ENCODE peak calls at places on chromosomes 4 and X, in nine cellular contexts. Q is GM06990, P is cardiac muscle cell, I is PC-3, K is tibial nerve, U is breast epithelium, Z is OCI-LY7, M is stomach, E is lung. F is an unnamed sample.

GRCh38 chrX:69538321-69538876 is 34.3 kb downstream of the NALF2 start:
- DNase-seq in I (peak; percentile 58), Z (peak; percentile 26), Q (peak; percentile 50), E (peak; percentile 70), U (peak; percentile 23), K (peak; percentile 53), M (peak; percentile 79), P (peak; percentile 79), F (peak; percentile 59)

GRCh38 chr4:15482346-15482745 is 12.7 kb downstream of the CC2D2A start:
- DNase-seq in Q (no peak), Z (no peak), M (no peak), I (no peak), K (no peak), P (no peak), U (no peak), E (no peak), F (no peak)

GRCh38 chr4:6761540-6762243 is 20.8 kb upstream of the KIAA0232 start:
- DNase-seq in U (peak; percentile 50), Q (no peak), K (no peak), Z (no peak), P (no peak), I (no peak), M (no peak), E (no peak), F (no peak)

GRCh38 chr4:38805530-38806145 is 1.0 kb upstream of the TLR1 start:
- DNase-seq in M (no peak), U (no peak), I (no peak), K (peak; percentile 33), P (peak; percentile 65), Q (peak; percentile 88), Z (peak; percentile 85), E (peak; percentile 38), F (peak; percentile 93)

GRCh38 chr4:80014531-80014930 is 58.5 kb downstream of the ANTXR2 start:
- DNase-seq in K (no peak), Z (no peak), I (no peak), Q (no peak), P (no peak), M (no peak), E (no peak), U (no peak), F (no peak)

GRCh38 chr4:78684196-78685079 is 91.7 kb upstream of the BMP2K start:
- DNase-seq in Q (no peak), K (no peak), I (peak; percentile 10), Z (no peak), U (no peak), P (peak; percentile 62), E (no peak), M (no peak), F (no peak)

GRCh38 chr4:163694385-163694784 is 199.9 kb downstream of the TMA16 start:
- DNase-seq in K (no peak), Z (no peak), E (no peak), Q (no peak), M (no peak), P (no peak), I (peak; percentile 77), U (no peak), F (no peak)

GRCh38 chr4:13645075-13645474 is 17.6 kb upstream of the BOD1L1 start:
- DNase-seq in Z (no peak), I (no peak), P (no peak), M (no peak), E (no peak), K (no peak), Q (no peak), U (no peak), F (no peak)

GRCh38 chr4:73777612-73778011 is 37.2 kb downstream of the CXCL8 start:
- DNase-seq in E (no peak), Z (no peak), K (no peak), U (no peak), P (peak; percentile 28), I (peak; percentile 47), Q (no peak), M (no peak), F (no peak)

GRCh38 chrX:151724563-151725337 is 8.9 kb downstream of the FATE1 start:
- DNase-seq in M (peak; percentile 61), Z (no peak), E (no peak), K (no peak), I (no peak), Q (no peak), U (no peak), P (no peak), F (no peak)

GRCh38 chrX:31038585-31039326 is 33.1 kb downstream of the FTHL17 start:
- DNase-seq in K (peak; percentile 45), Z (peak; percentile 68), U (no peak), E (no peak), I (peak; percentile 46), Q (no peak), M (peak; percentile 33), P (peak; percentile 72), F (peak; percentile 55)

GRCh38 chrX:73851014-73852009 is 288.3 kb downstream of the CHIC1 start:
- DNase-seq in P (no peak), M (peak; percentile 87), Q (peak; percentile 83), K (no peak), U (peak; percentile 96), Z (no peak), I (no peak), E (peak; percentile 87), F (peak; percentile 26)

GRCh38 chrX:17442898-17443297 is 67.9 kb downstream of the NHS start:
- DNase-seq in Q (no peak), Z (no peak), K (no peak), P (no peak), M (no peak), E (no peak), I (peak; percentile 21), U (no peak), F (no peak)

GRCh38 chrX:119885554-119886428 is 9.9 kb upstream of the AKAP14 start:
- DNase-seq in Z (peak; percentile 13), Q (no peak), U (no peak), I (peak; percentile 31), P (peak; percentile 11), E (no peak), K (no peak), M (no peak), F (peak; percentile 3)

GRCh38 chrX:119887721-119888425 is 7.8 kb upstream of the AKAP14 start:
- DNase-seq in P (peak; percentile 64), U (no peak), E (peak; percentile 68), Q (peak; percentile 46), I (peak; percentile 81), M (peak; percentile 54), Z (peak; percentile 60), K (no peak), F (peak; percentile 70)
- H3K4me3 ChIP-seq in P (peak overlapping the region; percentile 35), U (peak overlapping the region; percentile 9), E (no peak overlapping the region), Q (no peak overlapping the region), I (peak overlapping the region; percentile 76), M (peak overlapping the region; percentile 43), Z (no peak overlapping the region), K (peak overlapping the region; percentile 12), F (peak overlapping the region; percentile 50)

DNA sequence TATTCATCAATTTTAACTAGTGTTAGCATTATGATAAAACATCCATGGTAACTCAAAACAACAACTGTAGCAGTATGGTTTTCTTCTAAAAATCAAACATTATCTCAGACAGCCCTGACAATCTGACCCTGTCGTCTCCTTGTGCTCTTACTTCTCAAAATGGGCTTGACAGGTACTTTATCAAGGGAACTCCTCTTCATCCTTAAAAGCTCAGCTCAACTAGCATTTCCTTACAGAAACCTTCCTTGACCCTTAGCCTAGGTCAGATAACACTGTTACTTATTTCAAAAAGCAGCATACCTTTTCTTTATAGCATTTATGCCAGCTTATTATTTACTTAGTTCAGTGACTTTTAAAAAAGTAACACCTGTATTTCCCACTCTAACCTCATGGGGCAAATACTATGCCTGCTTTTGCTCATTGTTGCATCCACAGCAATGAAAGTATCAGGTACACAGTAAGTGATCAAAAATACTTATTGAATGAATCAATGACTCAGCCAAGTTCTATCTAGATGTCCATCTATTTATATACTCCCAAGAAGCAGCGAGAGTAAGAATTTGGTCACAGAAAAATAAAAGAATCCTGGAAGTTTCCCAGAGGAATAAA is 41.9 kb downstream of the ADAMTS3 start:
- DNase-seq in Z (no peak), E (no peak), P (no peak), M (no peak), K (no peak), U (no peak), I (peak; percentile 21), Q (no peak), F (no peak)
- TF ChIP-seq CTCF in Z (no peak), E (no peak), P (no peak), M (no peak), K (no peak), U (no peak), I (no peak), Q (no peak), F (no peak)

DNA sequence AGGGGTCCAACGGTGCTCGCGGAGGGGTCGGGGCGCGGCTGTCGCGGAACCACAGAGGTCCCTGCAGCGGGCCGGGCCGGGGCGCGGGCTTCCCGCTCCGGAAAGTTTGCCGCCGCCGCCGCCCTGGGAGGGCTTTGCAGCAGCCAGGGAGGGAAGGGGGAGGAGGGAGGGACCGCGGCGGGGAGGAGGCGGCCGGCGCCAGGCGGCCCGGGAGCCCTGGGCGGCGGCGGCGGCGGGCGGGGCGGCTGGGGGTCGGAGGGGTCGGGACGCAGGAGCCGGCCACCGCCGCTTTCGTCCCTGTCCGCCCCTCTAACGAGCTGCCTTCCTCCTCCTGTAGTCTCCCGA is 375 bp downstream of the FGFR3 start:
- DNase-seq in U (no peak), E (no peak), Q (no peak), I (peak; percentile 12), M (peak; percentile 58), Z (no peak), K (no peak), P (peak; percentile 42), F (peak; percentile 16)
- H3K4me3 ChIP-seq in U (peak overlapping the region; percentile 41), E (peak overlapping the region; percentile 48), Q (peak overlapping the region; percentile 25), I (no peak overlapping the region), M (peak overlapping the region; percentile 62), Z (no peak overlapping the region), K (peak overlapping the region; percentile 42), P (peak overlapping the region; percentile 54), F (no peak overlapping the region)

DNA sequence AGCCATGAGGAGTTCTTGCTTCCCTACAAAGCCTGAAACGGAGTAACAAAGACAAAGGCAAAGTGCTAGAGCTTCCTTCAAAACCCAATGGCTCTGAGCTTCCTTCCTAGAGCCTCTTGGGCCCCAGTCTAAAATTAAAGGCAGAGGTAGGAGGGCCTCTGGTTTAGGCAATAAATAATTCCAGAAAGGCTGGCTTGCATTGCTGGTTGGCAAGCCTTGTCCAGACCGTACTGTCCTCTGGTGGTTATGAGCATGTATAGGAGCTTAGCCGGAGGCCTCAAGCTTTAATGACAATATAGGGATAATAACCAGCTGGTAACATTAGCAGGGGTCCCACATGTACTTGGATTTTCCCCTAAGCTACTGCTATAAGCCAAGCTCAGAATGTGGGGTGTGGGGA is 237.3 kb downstream of the AR start:
- DNase-seq in Z (no peak), U (no peak), K (peak; percentile 3), Q (no peak), I (no peak), M (no peak), P (no peak), E (no peak), F (no peak)
- TF ChIP-seq CTCF in Z (no peak), U (no peak), K (peak; percentile 15), Q (no peak), I (no peak), M (no peak), P (peak; percentile 56), E (no peak), F (no peak)

DNA sequence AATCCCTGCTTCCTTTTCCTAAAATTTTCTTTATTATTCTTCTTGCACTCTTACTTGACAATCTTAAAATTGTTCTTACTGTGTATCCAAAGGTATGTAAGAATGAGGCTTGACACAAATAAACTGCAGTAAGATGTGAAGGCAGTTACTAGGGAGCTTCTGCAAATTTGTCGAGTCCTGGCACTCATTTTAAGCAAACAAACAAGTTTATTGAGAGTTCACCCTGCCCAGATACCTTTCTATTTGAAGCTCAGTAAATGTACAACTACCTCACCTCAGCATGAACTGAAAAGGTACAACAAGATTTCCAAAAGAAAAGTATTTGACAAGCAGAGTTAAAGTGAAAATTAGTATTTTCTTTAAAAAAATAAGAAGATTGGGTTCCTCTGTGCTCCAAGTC is 13.3 kb upstream of the SYTL4 start:
- DNase-seq in Z (no peak), M (no peak), K (no peak), E (no peak), Q (no peak), I (no peak), U (no peak), P (no peak), F (no peak)
- H3K4me3 ChIP-seq in Z (no peak overlapping the region), M (no peak overlapping the region), K (no peak overlapping the region), E (no peak overlapping the region), Q (no peak overlapping the region), I (no peak overlapping the region), U (no peak overlapping the region), P (no peak overlapping the region), F (no peak overlapping the region)